ENCODE peak calls at places on chromosomes 13 and 19, in eight cellular contexts. One of them, this sample, is unnamed.

GRCh38 chr19:2219726-2220125 is 16.4 kb downstream of the PLEKHJ1 start:
- DNase-seq in heart left ventricle: no peak
- DNase-seq in CD4-positive, alpha-beta T cell: no peak
- DNase-seq in prostate gland: no peak
- DNase-seq in dorsolateral prefrontal cortex: no peak
- DNase-seq in left lung: no peak
- DNase-seq in mesendoderm: no peak
- DNase-seq in tibial nerve: no peak
- DNase-seq in this sample: no peak

GRCh38 chr13:19618925-19619324 is 14.5 kb upstream of the MPHOSPH8 start:
- DNase-seq in mesendoderm: peak; percentile 58
- DNase-seq in CD4-positive, alpha-beta T cell: no peak
- DNase-seq in dorsolateral prefrontal cortex: no peak
- DNase-seq in prostate gland: no peak
- DNase-seq in tibial nerve: no peak
- DNase-seq in heart left ventricle: no peak
- DNase-seq in left lung: no peak
- DNase-seq in this sample: no peak

GRCh38 chr19:46624958-46625661 is at the start of gene PTGIR:
- DNase-seq in mesendoderm: peak; percentile 58
- DNase-seq in prostate gland: no peak
- DNase-seq in left lung: peak; percentile 72
- DNase-seq in CD4-positive, alpha-beta T cell: no peak
- DNase-seq in tibial nerve: peak; percentile 57
- DNase-seq in heart left ventricle: peak; percentile 85
- DNase-seq in dorsolateral prefrontal cortex: no peak
- DNase-seq in this sample: no peak

GRCh38 chr13:110936519-110936918 is 21.6 kb upstream of the ANKRD10 start:
- DNase-seq in CD4-positive, alpha-beta T cell: no peak
- DNase-seq in prostate gland: no peak
- DNase-seq in heart left ventricle: no peak
- DNase-seq in left lung: no peak
- DNase-seq in dorsolateral prefrontal cortex: no peak
- DNase-seq in mesendoderm: no peak
- DNase-seq in tibial nerve: no peak
- DNase-seq in this sample: no peak

GRCh38 chr19:1173845-1174809 is at the start of gene SBNO2:
- DNase-seq in left lung: peak; percentile 91
- DNase-seq in mesendoderm: peak; percentile 91
- DNase-seq in heart left ventricle: peak; percentile 97
- DNase-seq in dorsolateral prefrontal cortex: peak; percentile 71
- DNase-seq in tibial nerve: peak; percentile 77
- DNase-seq in CD4-positive, alpha-beta T cell: peak; percentile 87
- DNase-seq in prostate gland: peak; percentile 80
- DNase-seq in this sample: peak; percentile 76

GRCh38 chr19:50745221-50745620 is 22.1 kb downstream of the CLEC11A start:
- DNase-seq in heart left ventricle: no peak
- DNase-seq in tibial nerve: no peak
- DNase-seq in CD4-positive, alpha-beta T cell: no peak
- DNase-seq in dorsolateral prefrontal cortex: no peak
- DNase-seq in prostate gland: no peak
- DNase-seq in mesendoderm: no peak
- DNase-seq in left lung: no peak
- DNase-seq in this sample: no peak

GRCh38 chr13:52127783-52128702 is 830 bp downstream of the NEK5 start:
- DNase-seq in heart left ventricle: no peak
- DNase-seq in mesendoderm: peak; percentile 81
- DNase-seq in prostate gland: peak; percentile 67
- DNase-seq in dorsolateral prefrontal cortex: no peak
- DNase-seq in tibial nerve: no peak
- DNase-seq in CD4-positive, alpha-beta T cell: peak; percentile 38
- DNase-seq in left lung: peak; percentile 48
- DNase-seq in this sample: peak; percentile 31

GRCh38 chr13:40275636-40276035 is 390.8 kb downstream of the FOXO1 start:
- DNase-seq in tibial nerve: no peak
- DNase-seq in mesendoderm: no peak
- DNase-seq in prostate gland: no peak
- DNase-seq in dorsolateral prefrontal cortex: no peak
- DNase-seq in CD4-positive, alpha-beta T cell: no peak
- DNase-seq in heart left ventricle: no peak
- DNase-seq in left lung: no peak
- DNase-seq in this sample: no peak

GRCh38 chr13:62556973-62557372 is 1141.3 kb upstream of the PCDH20 start:
- DNase-seq in dorsolateral prefrontal cortex: no peak
- DNase-seq in tibial nerve: no peak
- DNase-seq in heart left ventricle: no peak
- DNase-seq in left lung: no peak
- DNase-seq in CD4-positive, alpha-beta T cell: no peak
- DNase-seq in mesendoderm: no peak
- DNase-seq in prostate gland: no peak
- DNase-seq in this sample: no peak

GRCh38 chr19:42122691-42123607 is 9.3 kb downstream of the POU2F2 start:
- DNase-seq in mesendoderm: no peak
- DNase-seq in prostate gland: no peak
- DNase-seq in heart left ventricle: no peak
- DNase-seq in tibial nerve: no peak
- DNase-seq in left lung: no peak
- DNase-seq in dorsolateral prefrontal cortex: no peak
- DNase-seq in CD4-positive, alpha-beta T cell: no peak
- DNase-seq in this sample: no peak

GRCh38 chr19:42121666-42122069 is 10.6 kb downstream of the POU2F2 start:
- DNase-seq in left lung: peak; percentile 67
- DNase-seq in dorsolateral prefrontal cortex: no peak
- DNase-seq in CD4-positive, alpha-beta T cell: peak; percentile 81
- DNase-seq in mesendoderm: peak; percentile 49
- DNase-seq in prostate gland: no peak
- DNase-seq in tibial nerve: no peak
- DNase-seq in heart left ventricle: peak; percentile 78
- DNase-seq in this sample: no peak

GRCh38 chr19:42125536-42125935 is 6.7 kb downstream of the POU2F2 start:
- DNase-seq in prostate gland: no peak
- DNase-seq in CD4-positive, alpha-beta T cell: no peak
- DNase-seq in dorsolateral prefrontal cortex: no peak
- DNase-seq in tibial nerve: no peak
- DNase-seq in left lung: no peak
- DNase-seq in mesendoderm: peak; percentile 45
- DNase-seq in heart left ventricle: no peak
- DNase-seq in this sample: no peak

GRCh38 chr19:42124386-42124901 is 7.8 kb downstream of the POU2F2 start:
- DNase-seq in tibial nerve: no peak
- DNase-seq in left lung: no peak
- DNase-seq in CD4-positive, alpha-beta T cell: no peak
- DNase-seq in heart left ventricle: no peak
- DNase-seq in dorsolateral prefrontal cortex: no peak
- DNase-seq in prostate gland: no peak
- DNase-seq in mesendoderm: no peak
- DNase-seq in this sample: no peak

GRCh38 chr19:42123765-42124164 is 8.5 kb downstream of the POU2F2 start:
- DNase-seq in tibial nerve: no peak
- DNase-seq in CD4-positive, alpha-beta T cell: no peak
- DNase-seq in heart left ventricle: no peak
- DNase-seq in left lung: no peak
- DNase-seq in prostate gland: no peak
- DNase-seq in dorsolateral prefrontal cortex: no peak
- DNase-seq in mesendoderm: no peak
- DNase-seq in this sample: no peak
- H3K27ac ChIP-seq in tibial nerve: no peak overlapping the region
- H3K27ac ChIP-seq in CD4-positive, alpha-beta T cell: peak overlapping the region; percentile 89
- H3K27ac ChIP-seq in heart left ventricle: no peak overlapping the region
- H3K27ac ChIP-seq in left lung: no peak overlapping the region
- H3K27ac ChIP-seq in prostate gland: no peak overlapping the region
- H3K27ac ChIP-seq in dorsolateral prefrontal cortex: no peak overlapping the region
- H3K27ac ChIP-seq in mesendoderm: no peak overlapping the region
- H3K27ac ChIP-seq in this sample: no peak overlapping the region

GRCh38 chr19:15196683-15197005 is 4.2 kb downstream of the NOTCH3 start:
- DNase-seq in CD4-positive, alpha-beta T cell: no peak
- DNase-seq in dorsolateral prefrontal cortex: no peak
- DNase-seq in heart left ventricle: no peak
- DNase-seq in prostate gland: no peak
- DNase-seq in left lung: no peak
- DNase-seq in mesendoderm: no peak
- DNase-seq in tibial nerve: no peak
- DNase-seq in this sample: no peak

GRCh38 chr19:15194938-15195337 is 5.9 kb downstream of the NOTCH3 start:
- DNase-seq in left lung: no peak
- DNase-seq in tibial nerve: no peak
- DNase-seq in heart left ventricle: no peak
- DNase-seq in dorsolateral prefrontal cortex: peak; percentile 58
- DNase-seq in prostate gland: no peak
- DNase-seq in CD4-positive, alpha-beta T cell: no peak
- DNase-seq in mesendoderm: no peak
- DNase-seq in this sample: no peak

GRCh38 chr19:15195381-15195964 is 5.3 kb downstream of the NOTCH3 start:
- DNase-seq in prostate gland: peak; percentile 65
- DNase-seq in left lung: peak; percentile 78
- DNase-seq in mesendoderm: peak; percentile 82
- DNase-seq in CD4-positive, alpha-beta T cell: no peak
- DNase-seq in heart left ventricle: peak; percentile 78
- DNase-seq in tibial nerve: no peak
- DNase-seq in dorsolateral prefrontal cortex: no peak
- DNase-seq in this sample: peak; percentile 6

GRCh38 chr19:15197275-15198005 is 3.4 kb downstream of the NOTCH3 start:
- DNase-seq in left lung: no peak
- DNase-seq in heart left ventricle: no peak
- DNase-seq in mesendoderm: no peak
- DNase-seq in CD4-positive, alpha-beta T cell: no peak
- DNase-seq in dorsolateral prefrontal cortex: no peak
- DNase-seq in tibial nerve: no peak
- DNase-seq in prostate gland: no peak
- DNase-seq in this sample: no peak

DNA sequence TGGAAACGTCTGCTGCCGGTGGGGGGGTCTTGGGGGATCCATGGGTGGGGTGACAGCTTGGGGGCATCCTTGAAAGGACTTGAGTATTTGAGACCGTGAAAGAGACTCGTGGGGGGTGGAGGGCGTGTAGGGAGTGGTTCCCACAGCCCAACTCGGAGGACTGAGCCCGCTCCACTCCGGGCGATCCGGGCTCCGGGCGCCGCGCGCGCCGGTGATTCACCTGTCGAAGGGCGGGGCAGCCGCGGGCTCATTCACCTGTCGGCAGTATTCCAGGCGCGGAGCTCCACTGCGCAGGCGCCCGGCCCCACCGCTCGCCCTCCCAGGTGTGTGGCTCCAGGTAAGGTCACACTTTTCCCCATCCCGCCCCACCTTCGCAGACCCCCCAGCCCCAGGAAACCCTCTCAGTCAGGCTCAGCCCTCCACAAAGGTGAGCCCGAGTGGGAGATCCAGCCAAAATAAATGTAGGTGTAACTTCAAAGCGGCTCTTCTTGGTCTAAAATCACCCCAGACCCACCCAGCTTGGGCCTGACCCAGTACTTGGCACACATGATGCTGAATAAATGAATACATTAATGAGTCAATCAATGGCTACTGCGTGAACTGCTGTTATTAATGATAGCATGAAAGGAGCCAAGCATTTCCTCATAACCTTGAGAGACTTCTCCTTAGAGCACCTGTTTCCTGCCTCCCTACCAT is 4.7 kb downstream of the NOTCH3 start:
- DNase-seq in prostate gland: peak; percentile 90
- DNase-seq in CD4-positive, alpha-beta T cell: no peak
- DNase-seq in mesendoderm: peak; percentile 89
- DNase-seq in heart left ventricle: no peak
- DNase-seq in left lung: peak; percentile 79
- DNase-seq in tibial nerve: no peak
- DNase-seq in dorsolateral prefrontal cortex: no peak
- DNase-seq in this sample: no peak
- H3K27ac ChIP-seq in prostate gland: peak overlapping the region; percentile 75
- H3K27ac ChIP-seq in CD4-positive, alpha-beta T cell: no peak overlapping the region
- H3K27ac ChIP-seq in mesendoderm: no peak overlapping the region
- H3K27ac ChIP-seq in heart left ventricle: peak overlapping the region; percentile 52
- H3K27ac ChIP-seq in left lung: no peak overlapping the region
- H3K27ac ChIP-seq in tibial nerve: peak overlapping the region; percentile 79
- H3K27ac ChIP-seq in dorsolateral prefrontal cortex: no peak overlapping the region
- H3K27ac ChIP-seq in this sample: peak overlapping the region; percentile 26

GRCh38 chr13:30743319-30744055 is 8.1 kb downstream of the ALOX5AP start:
- DNase-seq in tibial nerve: no peak
- DNase-seq in mesendoderm: no peak
- DNase-seq in prostate gland: peak; percentile 35
- DNase-seq in left lung: no peak
- DNase-seq in heart left ventricle: no peak
- DNase-seq in CD4-positive, alpha-beta T cell: no peak
- DNase-seq in dorsolateral prefrontal cortex: no peak
- DNase-seq in this sample: no peak

GRCh38 chr13:30742896-30743295 is 7.6 kb downstream of the ALOX5AP start:
- DNase-seq in dorsolateral prefrontal cortex: no peak
- DNase-seq in heart left ventricle: no peak
- DNase-seq in CD4-positive, alpha-beta T cell: no peak
- DNase-seq in prostate gland: no peak
- DNase-seq in tibial nerve: no peak
- DNase-seq in left lung: no peak
- DNase-seq in mesendoderm: no peak
- DNase-seq in this sample: no peak

GRCh38 chr13:30745917-30746686 is 10.8 kb downstream of the ALOX5AP start:
- DNase-seq in left lung: no peak
- DNase-seq in CD4-positive, alpha-beta T cell: no peak
- DNase-seq in dorsolateral prefrontal cortex: no peak
- DNase-seq in tibial nerve: no peak
- DNase-seq in mesendoderm: no peak
- DNase-seq in heart left ventricle: no peak
- DNase-seq in prostate gland: no peak
- DNase-seq in this sample: no peak

GRCh38 chr13:30744056-30744684 is 8.8 kb downstream of the ALOX5AP start:
- DNase-seq in CD4-positive, alpha-beta T cell: peak; percentile 75
- DNase-seq in prostate gland: peak; percentile 10
- DNase-seq in left lung: peak; percentile 71
- DNase-seq in dorsolateral prefrontal cortex: no peak
- DNase-seq in mesendoderm: no peak
- DNase-seq in tibial nerve: no peak
- DNase-seq in heart left ventricle: no peak
- DNase-seq in this sample: no peak

GRCh38 chr13:30744686-30745085 is 9.3 kb downstream of the ALOX5AP start:
- DNase-seq in mesendoderm: no peak
- DNase-seq in prostate gland: no peak
- DNase-seq in left lung: no peak
- DNase-seq in heart left ventricle: no peak
- DNase-seq in tibial nerve: no peak
- DNase-seq in CD4-positive, alpha-beta T cell: no peak
- DNase-seq in dorsolateral prefrontal cortex: no peak
- DNase-seq in this sample: no peak
- H3K27ac ChIP-seq in mesendoderm: no peak overlapping the region
- H3K27ac ChIP-seq in prostate gland: no peak overlapping the region
- H3K27ac ChIP-seq in left lung: peak overlapping the region; percentile 41
- H3K27ac ChIP-seq in heart left ventricle: no peak overlapping the region
- H3K27ac ChIP-seq in tibial nerve: no peak overlapping the region
- H3K27ac ChIP-seq in CD4-positive, alpha-beta T cell: no peak overlapping the region
- H3K27ac ChIP-seq in dorsolateral prefrontal cortex: no peak overlapping the region
- H3K27ac ChIP-seq in this sample: no peak overlapping the region

GRCh38 chr13:79098603-79099002 is 307.5 kb downstream of the RBM26 start:
- DNase-seq in prostate gland: no peak
- DNase-seq in heart left ventricle: no peak
- DNase-seq in mesendoderm: peak; percentile 59
- DNase-seq in dorsolateral prefrontal cortex: no peak
- DNase-seq in tibial nerve: no peak
- DNase-seq in left lung: no peak
- DNase-seq in CD4-positive, alpha-beta T cell: no peak
- DNase-seq in this sample: no peak
- H3K27ac ChIP-seq in prostate gland: no peak overlapping the region
- H3K27ac ChIP-seq in heart left ventricle: no peak overlapping the region
- H3K27ac ChIP-seq in mesendoderm: no peak overlapping the region
- H3K27ac ChIP-seq in dorsolateral prefrontal cortex: no peak overlapping the region
- H3K27ac ChIP-seq in tibial nerve: no peak overlapping the region
- H3K27ac ChIP-seq in left lung: no peak overlapping the region
- H3K27ac ChIP-seq in CD4-positive, alpha-beta T cell: no peak overlapping the region
- H3K27ac ChIP-seq in this sample: no peak overlapping the region

This sample was measured in caudate nucleus.